ENCODE peak calls at places on chromosomes 4 and X, in eight cellular contexts. One of them, this sample, is unnamed.

GRCh38 chr4:139919513-139919912 is 234.5 kb downstream of the MAML3 start:
- DNase-seq in lower lobe of right lung: no peak
- DNase-seq in stimulated activated CD4-positive, alpha-beta T cell treated with anti-CD3 and anti-CD28 coated beads, TNF-alpha, amount 100 ng/mL, for 48 hours: no peak
- DNase-seq in fibroblast of pulmonary artery: peak
- DNase-seq in activated T-cell treated with anti-CD3 and anti-CD28 coated beads, Interleukin-2, amount 50 U/mL, for 4 hours: no peak
- DNase-seq in CD8-positive, alpha-beta memory T cell: no peak
- DNase-seq in stromal cell of bone marrow: no peak
- DNase-seq in nucleus accumbens: no peak
- DNase-seq in this sample: no peak

GRCh38 chrX:68462197-68462596 is 28.9 kb upstream of the OPHN1 start:
- DNase-seq in stimulated activated CD4-positive, alpha-beta T cell treated with anti-CD3 and anti-CD28 coated beads, TNF-alpha, amount 100 ng/mL, for 48 hours: no peak
- DNase-seq in fibroblast of pulmonary artery: peak
- DNase-seq in CD8-positive, alpha-beta memory T cell: no peak
- DNase-seq in activated T-cell treated with anti-CD3 and anti-CD28 coated beads, Interleukin-2, amount 50 U/mL, for 4 hours: no peak
- DNase-seq in lower lobe of right lung: no peak
- DNase-seq in nucleus accumbens: no peak
- DNase-seq in stromal cell of bone marrow: no peak
- DNase-seq in this sample: no peak

GRCh38 chr4:37793562-37793961 is 32.9 kb upstream of the PGM2 start:
- DNase-seq in lower lobe of right lung: no peak
- DNase-seq in fibroblast of pulmonary artery: peak
- DNase-seq in nucleus accumbens: no peak
- DNase-seq in CD8-positive, alpha-beta memory T cell: no peak
- DNase-seq in stimulated activated CD4-positive, alpha-beta T cell treated with anti-CD3 and anti-CD28 coated beads, TNF-alpha, amount 100 ng/mL, for 48 hours: no peak
- DNase-seq in activated T-cell treated with anti-CD3 and anti-CD28 coated beads, Interleukin-2, amount 50 U/mL, for 4 hours: no peak
- DNase-seq in stromal cell of bone marrow: no peak
- DNase-seq in this sample: no peak

GRCh38 chr4:107444-108429 is 16.6 kb upstream of the ZNF718 start:
- DNase-seq in stromal cell of bone marrow: no peak
- DNase-seq in fibroblast of pulmonary artery: no peak
- DNase-seq in stimulated activated CD4-positive, alpha-beta T cell treated with anti-CD3 and anti-CD28 coated beads, TNF-alpha, amount 100 ng/mL, for 48 hours: no peak
- DNase-seq in CD8-positive, alpha-beta memory T cell: no peak
- DNase-seq in nucleus accumbens: no peak
- DNase-seq in activated T-cell treated with anti-CD3 and anti-CD28 coated beads, Interleukin-2, amount 50 U/mL, for 4 hours: no peak
- DNase-seq in lower lobe of right lung: peak
- DNase-seq in this sample: no peak

GRCh38 chr4:48665555-48666186 is 114.4 kb downstream of the FRYL start:
- DNase-seq in stromal cell of bone marrow: no peak
- DNase-seq in CD8-positive, alpha-beta memory T cell: no peak
- DNase-seq in activated T-cell treated with anti-CD3 and anti-CD28 coated beads, Interleukin-2, amount 50 U/mL, for 4 hours: no peak
- DNase-seq in fibroblast of pulmonary artery: no peak
- DNase-seq in stimulated activated CD4-positive, alpha-beta T cell treated with anti-CD3 and anti-CD28 coated beads, TNF-alpha, amount 100 ng/mL, for 48 hours: no peak
- DNase-seq in nucleus accumbens: no peak
- DNase-seq in lower lobe of right lung: no peak
- DNase-seq in this sample: no peak

GRCh38 chrX:115333446-115333845 is 43.9 kb downstream of the LUZP4 start:
- DNase-seq in stromal cell of bone marrow: no peak
- DNase-seq in lower lobe of right lung: no peak
- DNase-seq in activated T-cell treated with anti-CD3 and anti-CD28 coated beads, Interleukin-2, amount 50 U/mL, for 4 hours: no peak
- DNase-seq in stimulated activated CD4-positive, alpha-beta T cell treated with anti-CD3 and anti-CD28 coated beads, TNF-alpha, amount 100 ng/mL, for 48 hours: no peak
- DNase-seq in fibroblast of pulmonary artery: peak
- DNase-seq in CD8-positive, alpha-beta memory T cell: no peak
- DNase-seq in nucleus accumbens: no peak
- DNase-seq in this sample: no peak

GRCh38 chrX:39030636-39031035 is 229.4 kb downstream of the MID1IP1 start:
- DNase-seq in CD8-positive, alpha-beta memory T cell: no peak
- DNase-seq in activated T-cell treated with anti-CD3 and anti-CD28 coated beads, Interleukin-2, amount 50 U/mL, for 4 hours: no peak
- DNase-seq in stimulated activated CD4-positive, alpha-beta T cell treated with anti-CD3 and anti-CD28 coated beads, TNF-alpha, amount 100 ng/mL, for 48 hours: no peak
- DNase-seq in stromal cell of bone marrow: no peak
- DNase-seq in fibroblast of pulmonary artery: no peak
- DNase-seq in lower lobe of right lung: no peak
- DNase-seq in nucleus accumbens: no peak
- DNase-seq in this sample: no peak

GRCh38 chrX:48579259-48579658 is 5.0 kb downstream of the RBM3 start:
- DNase-seq in fibroblast of pulmonary artery: no peak
- DNase-seq in lower lobe of right lung: no peak
- DNase-seq in stromal cell of bone marrow: no peak
- DNase-seq in stimulated activated CD4-positive, alpha-beta T cell treated with anti-CD3 and anti-CD28 coated beads, TNF-alpha, amount 100 ng/mL, for 48 hours: no peak
- DNase-seq in CD8-positive, alpha-beta memory T cell: no peak
- DNase-seq in activated T-cell treated with anti-CD3 and anti-CD28 coated beads, Interleukin-2, amount 50 U/mL, for 4 hours: no peak
- DNase-seq in nucleus accumbens: no peak
- DNase-seq in this sample: no peak

GRCh38 chr4:174275101-174275500 is 8.4 kb downstream of the FBXO8 start:
- DNase-seq in fibroblast of pulmonary artery: no peak
- DNase-seq in lower lobe of right lung: no peak
- DNase-seq in stimulated activated CD4-positive, alpha-beta T cell treated with anti-CD3 and anti-CD28 coated beads, TNF-alpha, amount 100 ng/mL, for 48 hours: no peak
- DNase-seq in activated T-cell treated with anti-CD3 and anti-CD28 coated beads, Interleukin-2, amount 50 U/mL, for 4 hours: no peak
- DNase-seq in CD8-positive, alpha-beta memory T cell: no peak
- DNase-seq in stromal cell of bone marrow: no peak
- DNase-seq in nucleus accumbens: no peak
- DNase-seq in this sample: no peak

GRCh38 chr4:82753238-82753637 is 45.4 kb downstream of the SCD5 start:
- DNase-seq in nucleus accumbens: peak
- DNase-seq in activated T-cell treated with anti-CD3 and anti-CD28 coated beads, Interleukin-2, amount 50 U/mL, for 4 hours: no peak
- DNase-seq in stimulated activated CD4-positive, alpha-beta T cell treated with anti-CD3 and anti-CD28 coated beads, TNF-alpha, amount 100 ng/mL, for 48 hours: no peak
- DNase-seq in fibroblast of pulmonary artery: no peak
- DNase-seq in lower lobe of right lung: no peak
- DNase-seq in CD8-positive, alpha-beta memory T cell: no peak
- DNase-seq in stromal cell of bone marrow: no peak
- DNase-seq in this sample: no peak

GRCh38 chrX:25721564-25721963 is 416.6 kb upstream of the MAGEB18 start:
- DNase-seq in CD8-positive, alpha-beta memory T cell: no peak
- DNase-seq in fibroblast of pulmonary artery: peak
- DNase-seq in activated T-cell treated with anti-CD3 and anti-CD28 coated beads, Interleukin-2, amount 50 U/mL, for 4 hours: no peak
- DNase-seq in stromal cell of bone marrow: no peak
- DNase-seq in nucleus accumbens: no peak
- DNase-seq in lower lobe of right lung: no peak
- DNase-seq in stimulated activated CD4-positive, alpha-beta T cell treated with anti-CD3 and anti-CD28 coated beads, TNF-alpha, amount 100 ng/mL, for 48 hours: no peak
- DNase-seq in this sample: no peak

GRCh38 chr4:158046345-158046744 is 126.5 kb downstream of the GASK1B start:
- DNase-seq in stimulated activated CD4-positive, alpha-beta T cell treated with anti-CD3 and anti-CD28 coated beads, TNF-alpha, amount 100 ng/mL, for 48 hours: no peak
- DNase-seq in lower lobe of right lung: no peak
- DNase-seq in nucleus accumbens: no peak
- DNase-seq in activated T-cell treated with anti-CD3 and anti-CD28 coated beads, Interleukin-2, amount 50 U/mL, for 4 hours: no peak
- DNase-seq in stromal cell of bone marrow: no peak
- DNase-seq in fibroblast of pulmonary artery: no peak
- DNase-seq in CD8-positive, alpha-beta memory T cell: no peak
- DNase-seq in this sample: no peak

GRCh38 chrX:120768681-120769080 is 107.0 kb downstream of the CT47B1 start:
- DNase-seq in CD8-positive, alpha-beta memory T cell: no peak
- DNase-seq in lower lobe of right lung: no peak
- DNase-seq in stromal cell of bone marrow: no peak
- DNase-seq in fibroblast of pulmonary artery: peak
- DNase-seq in stimulated activated CD4-positive, alpha-beta T cell treated with anti-CD3 and anti-CD28 coated beads, TNF-alpha, amount 100 ng/mL, for 48 hours: no peak
- DNase-seq in nucleus accumbens: no peak
- DNase-seq in activated T-cell treated with anti-CD3 and anti-CD28 coated beads, Interleukin-2, amount 50 U/mL, for 4 hours: no peak
- DNase-seq in this sample: no peak

GRCh38 chr4:153465583-153465921 is 608 bp upstream of the TMEM131L start:
- DNase-seq in stimulated activated CD4-positive, alpha-beta T cell treated with anti-CD3 and anti-CD28 coated beads, TNF-alpha, amount 100 ng/mL, for 48 hours: no peak
- DNase-seq in activated T-cell treated with anti-CD3 and anti-CD28 coated beads, Interleukin-2, amount 50 U/mL, for 4 hours: no peak
- DNase-seq in stromal cell of bone marrow: peak
- DNase-seq in nucleus accumbens: peak
- DNase-seq in lower lobe of right lung: peak
- DNase-seq in CD8-positive, alpha-beta memory T cell: peak
- DNase-seq in fibroblast of pulmonary artery: peak
- DNase-seq in this sample: peak

GRCh38 chr4:87092389-87093141 is 127.9 kb downstream of the KLHL8 start:
- DNase-seq in activated T-cell treated with anti-CD3 and anti-CD28 coated beads, Interleukin-2, amount 50 U/mL, for 4 hours: no peak
- DNase-seq in stromal cell of bone marrow: peak
- DNase-seq in lower lobe of right lung: peak
- DNase-seq in fibroblast of pulmonary artery: peak
- DNase-seq in stimulated activated CD4-positive, alpha-beta T cell treated with anti-CD3 and anti-CD28 coated beads, TNF-alpha, amount 100 ng/mL, for 48 hours: no peak
- DNase-seq in nucleus accumbens: peak
- DNase-seq in CD8-positive, alpha-beta memory T cell: no peak
- DNase-seq in this sample: peak

GRCh38 chrX:40366661-40367060 is 214.1 kb upstream of the ATP6AP2 start:
- DNase-seq in activated T-cell treated with anti-CD3 and anti-CD28 coated beads, Interleukin-2, amount 50 U/mL, for 4 hours: no peak
- DNase-seq in nucleus accumbens: no peak
- DNase-seq in stromal cell of bone marrow: no peak
- DNase-seq in lower lobe of right lung: no peak
- DNase-seq in stimulated activated CD4-positive, alpha-beta T cell treated with anti-CD3 and anti-CD28 coated beads, TNF-alpha, amount 100 ng/mL, for 48 hours: no peak
- DNase-seq in CD8-positive, alpha-beta memory T cell: no peak
- DNase-seq in fibroblast of pulmonary artery: no peak
- DNase-seq in this sample: no peak

GRCh38 chr4:59971952-59972351 is 1228.2 kb upstream of the ADGRL3 start:
- DNase-seq in CD8-positive, alpha-beta memory T cell: no peak
- DNase-seq in fibroblast of pulmonary artery: no peak
- DNase-seq in activated T-cell treated with anti-CD3 and anti-CD28 coated beads, Interleukin-2, amount 50 U/mL, for 4 hours: no peak
- DNase-seq in stromal cell of bone marrow: no peak
- DNase-seq in stimulated activated CD4-positive, alpha-beta T cell treated with anti-CD3 and anti-CD28 coated beads, TNF-alpha, amount 100 ng/mL, for 48 hours: no peak
- DNase-seq in lower lobe of right lung: no peak
- DNase-seq in nucleus accumbens: no peak
- DNase-seq in this sample: no peak

GRCh38 chrX:48156014-48156413 is 25.6 kb downstream of the SPACA5B start:
- DNase-seq in stimulated activated CD4-positive, alpha-beta T cell treated with anti-CD3 and anti-CD28 coated beads, TNF-alpha, amount 100 ng/mL, for 48 hours: no peak
- DNase-seq in nucleus accumbens: no peak
- DNase-seq in CD8-positive, alpha-beta memory T cell: no peak
- DNase-seq in lower lobe of right lung: no peak
- DNase-seq in fibroblast of pulmonary artery: no peak
- DNase-seq in activated T-cell treated with anti-CD3 and anti-CD28 coated beads, Interleukin-2, amount 50 U/mL, for 4 hours: no peak
- DNase-seq in stromal cell of bone marrow: no peak
- DNase-seq in this sample: no peak

GRCh38 chrX:124406294-124407013 is 60.1 kb downstream of the SH2D1A start:
- DNase-seq in lower lobe of right lung: no peak
- DNase-seq in nucleus accumbens: peak
- DNase-seq in CD8-positive, alpha-beta memory T cell: peak
- DNase-seq in stromal cell of bone marrow: peak
- DNase-seq in activated T-cell treated with anti-CD3 and anti-CD28 coated beads, Interleukin-2, amount 50 U/mL, for 4 hours: peak
- DNase-seq in fibroblast of pulmonary artery: peak
- DNase-seq in stimulated activated CD4-positive, alpha-beta T cell treated with anti-CD3 and anti-CD28 coated beads, TNF-alpha, amount 100 ng/mL, for 48 hours: peak
- DNase-seq in this sample: no peak

GRCh38 chr4:7554885-7555284 is 120.2 kb upstream of the PSAPL1 start:
- DNase-seq in nucleus accumbens: no peak
- DNase-seq in stimulated activated CD4-positive, alpha-beta T cell treated with anti-CD3 and anti-CD28 coated beads, TNF-alpha, amount 100 ng/mL, for 48 hours: no peak
- DNase-seq in activated T-cell treated with anti-CD3 and anti-CD28 coated beads, Interleukin-2, amount 50 U/mL, for 4 hours: no peak
- DNase-seq in fibroblast of pulmonary artery: no peak
- DNase-seq in lower lobe of right lung: no peak
- DNase-seq in stromal cell of bone marrow: no peak
- DNase-seq in CD8-positive, alpha-beta memory T cell: peak
- DNase-seq in this sample: no peak

GRCh38 chrX:37860731-37861130 is 13.4 kb upstream of the DYNLT3 start:
- DNase-seq in lower lobe of right lung: no peak
- DNase-seq in fibroblast of pulmonary artery: no peak
- DNase-seq in stimulated activated CD4-positive, alpha-beta T cell treated with anti-CD3 and anti-CD28 coated beads, TNF-alpha, amount 100 ng/mL, for 48 hours: no peak
- DNase-seq in activated T-cell treated with anti-CD3 and anti-CD28 coated beads, Interleukin-2, amount 50 U/mL, for 4 hours: no peak
- DNase-seq in stromal cell of bone marrow: no peak
- DNase-seq in CD8-positive, alpha-beta memory T cell: no peak
- DNase-seq in nucleus accumbens: no peak
- DNase-seq in this sample: no peak

GRCh38 chr4:150216725-150217124 is 138.5 kb downstream of the DCLK2 start:
- DNase-seq in stimulated activated CD4-positive, alpha-beta T cell treated with anti-CD3 and anti-CD28 coated beads, TNF-alpha, amount 100 ng/mL, for 48 hours: no peak
- DNase-seq in lower lobe of right lung: no peak
- DNase-seq in CD8-positive, alpha-beta memory T cell: no peak
- DNase-seq in activated T-cell treated with anti-CD3 and anti-CD28 coated beads, Interleukin-2, amount 50 U/mL, for 4 hours: no peak
- DNase-seq in nucleus accumbens: peak
- DNase-seq in stromal cell of bone marrow: no peak
- DNase-seq in fibroblast of pulmonary artery: no peak
- DNase-seq in this sample: no peak

GRCh38 chrX:123993904-123994635 is 32.6 kb downstream of the STAG2 start:
- DNase-seq in CD8-positive, alpha-beta memory T cell: no peak
- DNase-seq in stromal cell of bone marrow: no peak
- DNase-seq in stimulated activated CD4-positive, alpha-beta T cell treated with anti-CD3 and anti-CD28 coated beads, TNF-alpha, amount 100 ng/mL, for 48 hours: no peak
- DNase-seq in activated T-cell treated with anti-CD3 and anti-CD28 coated beads, Interleukin-2, amount 50 U/mL, for 4 hours: no peak
- DNase-seq in fibroblast of pulmonary artery: no peak
- DNase-seq in lower lobe of right lung: no peak
- DNase-seq in nucleus accumbens: no peak
- DNase-seq in this sample: no peak

GRCh38 chrX:43805579-43805978 is 76.7 kb downstream of the MAOB start:
- DNase-seq in nucleus accumbens: no peak
- DNase-seq in fibroblast of pulmonary artery: peak
- DNase-seq in stimulated activated CD4-positive, alpha-beta T cell treated with anti-CD3 and anti-CD28 coated beads, TNF-alpha, amount 100 ng/mL, for 48 hours: no peak
- DNase-seq in activated T-cell treated with anti-CD3 and anti-CD28 coated beads, Interleukin-2, amount 50 U/mL, for 4 hours: no peak
- DNase-seq in stromal cell of bone marrow: no peak
- DNase-seq in lower lobe of right lung: no peak
- DNase-seq in CD8-positive, alpha-beta memory T cell: no peak
- DNase-seq in this sample: no peak

GRCh38 chr4:10722957-10723356 is 38.4 kb upstream of the CLNK start:
- DNase-seq in nucleus accumbens: no peak
- DNase-seq in activated T-cell treated with anti-CD3 and anti-CD28 coated beads, Interleukin-2, amount 50 U/mL, for 4 hours: no peak
- DNase-seq in stromal cell of bone marrow: no peak
- DNase-seq in fibroblast of pulmonary artery: no peak
- DNase-seq in stimulated activated CD4-positive, alpha-beta T cell treated with anti-CD3 and anti-CD28 coated beads, TNF-alpha, amount 100 ng/mL, for 48 hours: no peak
- DNase-seq in lower lobe of right lung: no peak
- DNase-seq in CD8-positive, alpha-beta memory T cell: no peak
- DNase-seq in this sample: no peak

GRCh38 chr4:3802571-3803474 is 36.6 kb downstream of the ADRA2C start:
- DNase-seq in activated T-cell treated with anti-CD3 and anti-CD28 coated beads, Interleukin-2, amount 50 U/mL, for 4 hours: no peak
- DNase-seq in CD8-positive, alpha-beta memory T cell: no peak
- DNase-seq in fibroblast of pulmonary artery: no peak
- DNase-seq in stromal cell of bone marrow: no peak
- DNase-seq in lower lobe of right lung: peak
- DNase-seq in stimulated activated CD4-positive, alpha-beta T cell treated with anti-CD3 and anti-CD28 coated beads, TNF-alpha, amount 100 ng/mL, for 48 hours: no peak
- DNase-seq in nucleus accumbens: no peak
- DNase-seq in this sample: peak

GRCh38 chr4:52713456-52713937 is 37.7 kb downstream of the ERVMER34-1 start:
- DNase-seq in activated T-cell treated with anti-CD3 and anti-CD28 coated beads, Interleukin-2, amount 50 U/mL, for 4 hours: no peak
- DNase-seq in CD8-positive, alpha-beta memory T cell: no peak
- DNase-seq in fibroblast of pulmonary artery: no peak
- DNase-seq in lower lobe of right lung: no peak
- DNase-seq in stromal cell of bone marrow: no peak
- DNase-seq in nucleus accumbens: no peak
- DNase-seq in stimulated activated CD4-positive, alpha-beta T cell treated with anti-CD3 and anti-CD28 coated beads, TNF-alpha, amount 100 ng/mL, for 48 hours: no peak
- DNase-seq in this sample: peak